ENCODE peak calls at places on chromosomes 3 and 15, in seven cellular contexts. U, Q, I, S, K, A and E are unnamed samples.

GRCh38 chr3:134846943-134847342 is 51.9 kb downstream of the EPHB1 start:
- DNase-seq in S (no peak), U (no peak), A (peak), I (no peak), K (no peak), Q (no peak), E (no peak)

GRCh38 chr3:100104817-100105413 is 9.4 kb downstream of the FILIP1L start:
- DNase-seq in I (no peak), U (no peak), Q (peak), A (no peak), S (no peak), K (no peak), E (no peak)

GRCh38 chr3:24318668-24319287 is 175.9 kb downstream of the THRB start:
- DNase-seq in I (no peak), Q (no peak), A (no peak), U (no peak), K (no peak), S (no peak), E (no peak)

GRCh38 chr3:14562441-14562840 is 22.3 kb upstream of the GRIP2 start:
- DNase-seq in A (no peak), S (no peak), I (no peak), U (no peak), Q (no peak), K (no peak), E (no peak)

GRCh38 chr15:90851114-90851513 is 17.3 kb upstream of the FURIN start:
- DNase-seq in Q (no peak), A (no peak), I (no peak), S (no peak), K (no peak), U (no peak), E (no peak)

GRCh38 chr15:91553455-91553854 is 300.1 kb upstream of the SLCO3A1 start:
- DNase-seq in A (no peak), K (no peak), S (no peak), Q (peak), I (no peak), U (no peak), E (no peak)

GRCh38 chr3:45754461-45754860 is 41.9 kb downstream of the SLC6A20 start:
- DNase-seq in Q (no peak), U (no peak), I (no peak), K (no peak), S (no peak), A (no peak), E (no peak)

GRCh38 chr15:68411276-68411675 is 20.7 kb downstream of the ITGA11 start:
- DNase-seq in K (no peak), S (no peak), I (no peak), Q (no peak), U (no peak), A (no peak), E (no peak)

GRCh38 chr3:64222501-64222900 is 2.8 kb downstream of the PRICKLE2 start:
- DNase-seq in A (no peak), U (no peak), Q (no peak), S (no peak), K (no peak), I (no peak), E (no peak)

GRCh38 chr3:65955792-65956477 is 82.8 kb downstream of the MAGI1 start:
- DNase-seq in K (peak), Q (no peak), U (no peak), I (no peak), A (no peak), S (no peak), E (no peak)

GRCh38 chr3:136277634-136278033 is 27.5 kb downstream of the PCCB start:
- DNase-seq in K (no peak), A (no peak), Q (peak), U (no peak), I (no peak), S (no peak), E (no peak)

GRCh38 chr3:55723653-55724406 is 236.7 kb upstream of the WNT5A start:
- DNase-seq in A (no peak), S (no peak), Q (no peak), K (no peak), I (no peak), U (no peak), E (no peak)

GRCh38 chr15:80500021-80500420 is 95.8 kb downstream of the ARNT2 start:
- DNase-seq in K (no peak), A (no peak), I (no peak), S (no peak), U (no peak), Q (no peak), E (no peak)

GRCh38 chr3:172224560-172225214 is 185.3 kb downstream of the FNDC3B start:
- DNase-seq in K (no peak), Q (peak), I (no peak), U (peak), S (no peak), A (no peak), E (no peak)

GRCh38 chr15:75202251-75203016 is 752 bp downstream of the C15orf39 start:
- DNase-seq in A (peak), U (peak), K (peak), I (peak), S (peak), Q (peak), E (no peak)

GRCh38 chr3:69088033-69088432 is 3.3 kb downstream of the ARL6IP5 start:
- DNase-seq in I (no peak), S (no peak), U (no peak), Q (no peak), A (peak), K (no peak), E (no peak)

GRCh38 chr3:124837730-124838186 is 49.4 kb downstream of the ITGB5 start:
- DNase-seq in K (no peak), U (no peak), A (no peak), Q (no peak), I (no peak), S (peak), E (no peak)

GRCh38 chr3:141644931-141645330 is 93.2 kb upstream of the RNF7 start:
- DNase-seq in I (peak), U (peak), K (no peak), S (peak), Q (peak), A (no peak), E (no peak)

GRCh38 chr3:67106874-67107273 is 108.8 kb downstream of the KBTBD8 start:
- DNase-seq in Q (no peak), I (no peak), K (no peak), A (no peak), S (no peak), U (no peak), E (no peak)